ENCODE peak calls at places on chromosomes 3 and 15, in five cellular contexts. V is NCI-H1092 treated with DMSO at 0.1 percent for 48 hours; L is left cardiac atrium; W is activated CD4-positive, alpha-beta T cell treated with anti-CD3 and anti-CD28 coated beads, Interleukin-2, amount 50 U/mL, for 48 hours; B is breast epithelium. E is an unnamed sample.
A peak's percentile ranks its signal among the peaks of the same experiment; 100 is the strongest.

GRCh38 chr3:4601926-4602325 is 108.8 kb downstream of the ITPR1 start:
- DNase-seq in V (no peak), L (no peak), W (no peak), B (no peak), E (no peak)

GRCh38 chr15:63970723-63971426 is 75.4 kb downstream of the DAPK2 start:
- DNase-seq in V (no peak), L (no peak), W (peak; percentile 13), B (no peak), E (peak; percentile 21)

GRCh38 chr3:34174740-34175139 is 376.3 kb downstream of the PDCD6IP start:
- DNase-seq in V (no peak), L (no peak), W (no peak), B (no peak), E (peak; percentile 47)

GRCh38 chr3:40765884-40766283 is 241.1 kb downstream of the ZNF621 start:
- DNase-seq in V (no peak), L (no peak), W (no peak), B (no peak), E (peak; percentile 24)

GRCh38 chr15:40845511-40846284 is 1.9 kb downstream of the SPINT1 start:
- DNase-seq in V (no peak), L (no peak), W (no peak), B (peak; percentile 85), E (no peak)

GRCh38 chr15:33425149-33425548 is 114.4 kb downstream of the RYR3 start:
- DNase-seq in V (no peak), L (peak; percentile 32), W (no peak), B (no peak), E (no peak)

GRCh38 chr15:28004143-28005003 is 94.7 kb downstream of the OCA2 start:
- DNase-seq in V (no peak), L (no peak), W (no peak), B (no peak), E (no peak)

GRCh38 chr3:99128205-99128604 is 226.7 kb upstream of the DCBLD2 start:
- DNase-seq in V (no peak), L (no peak), W (no peak), B (no peak), E (peak; percentile 43)

GRCh38 chr3:124999317-124999716 is 56.5 kb downstream of the HEG1 start:
- DNase-seq in V (no peak), L (peak; percentile 36), W (no peak), B (no peak), E (no peak)

GRCh38 chr3:45955706-45956105 is 12.4 kb downstream of the CXCR6 start:
- DNase-seq in V (no peak), L (no peak), W (no peak), B (no peak), E (no peak)

GRCh38 chr3:78893161-78893560 is 874.6 kb downstream of the ROBO1 start:
- DNase-seq in V (no peak), L (no peak), W (no peak), B (no peak), E (no peak)

GRCh38 chr3:171741377-171741776 is 68.9 kb downstream of the PLD1 start:
- DNase-seq in V (peak; percentile 67), L (no peak), W (no peak), B (no peak), E (no peak)

GRCh38 chr3:15798533-15799245 is 910 bp upstream of the ANKRD28 start:
- DNase-seq in V (no peak), L (no peak), W (no peak), B (no peak), E (no peak)

GRCh38 chr3:75171632-75172230 is 492.4 kb upstream of the FRG2C start:
- DNase-seq in V (peak; percentile 7), L (no peak), W (no peak), B (no peak), E (peak; percentile 49)

GRCh38 chr3:31116651-31117050 is 222.2 kb upstream of the GADL1 start:
- DNase-seq in V (no peak), L (no peak), W (no peak), B (no peak), E (peak; percentile 52)

GRCh38 chr3:188962253-188963247 is 209.2 kb upstream of the TPRG1 start:
- DNase-seq in V (no peak), L (no peak), W (no peak), B (no peak), E (no peak)

GRCh38 chr15:46489276-46489675 is 854.4 kb downstream of the SQOR start:
- DNase-seq in V (no peak), L (no peak), W (no peak), B (no peak), E (no peak)

GRCh38 chr15:65405793-65406192 is 17.0 kb downstream of the IGDCC4 start:
- DNase-seq in V (no peak), L (no peak), W (no peak), B (no peak), E (no peak)

E was measured in choroid plexus epithelial cell.